ENCODE peak calls at places on chromosomes 1 and 21, in five cellular contexts. One of them, this sample, is unnamed.

GRCh38 chr1:228842094-228842775 is 107.0 kb downstream of the RHOU start:
- DNase-seq in suprapubic skin: no peak
- DNase-seq in heart left ventricle: no peak
- DNase-seq in IMR-90: peak; percentile 90
- DNase-seq in transverse colon: no peak
- DNase-seq in this sample: no peak

GRCh38 chr1:167538657-167539056 is 14.9 kb downstream of the CREG1 start:
- DNase-seq in suprapubic skin: no peak
- DNase-seq in transverse colon: no peak
- DNase-seq in IMR-90: no peak
- DNase-seq in heart left ventricle: no peak
- DNase-seq in this sample: no peak

GRCh38 chr21:45078877-45079281 is 4.5 kb downstream of the ADARB1 start:
- DNase-seq in suprapubic skin: no peak
- DNase-seq in IMR-90: peak; percentile 85
- DNase-seq in heart left ventricle: no peak
- DNase-seq in transverse colon: peak; percentile 44
- DNase-seq in this sample: no peak

GRCh38 chr1:59595774-59596173 is 219.0 kb upstream of the HOOK1 start:
- DNase-seq in IMR-90: peak; percentile 85
- DNase-seq in transverse colon: no peak
- DNase-seq in suprapubic skin: no peak
- DNase-seq in heart left ventricle: no peak
- DNase-seq in this sample: no peak

GRCh38 chr1:205924436-205924742 is 18.9 kb downstream of the SLC26A9 start:
- DNase-seq in IMR-90: no peak
- DNase-seq in heart left ventricle: no peak
- DNase-seq in transverse colon: no peak
- DNase-seq in suprapubic skin: no peak
- DNase-seq in this sample: no peak

GRCh38 chr1:86018311-86018923 is 138.2 kb downstream of the COL24A1 start:
- DNase-seq in suprapubic skin: no peak
- DNase-seq in IMR-90: peak; percentile 23
- DNase-seq in transverse colon: no peak
- DNase-seq in heart left ventricle: no peak
- DNase-seq in this sample: no peak

GRCh38 chr1:226619031-226619430 is 70.5 kb downstream of the STUM start:
- DNase-seq in transverse colon: no peak
- DNase-seq in IMR-90: no peak
- DNase-seq in heart left ventricle: no peak
- DNase-seq in suprapubic skin: peak; percentile 71
- DNase-seq in this sample: peak; percentile 58

GRCh38 chr1:36420409-36420808 is 22.7 kb upstream of the LSM10 start:
- DNase-seq in transverse colon: no peak
- DNase-seq in heart left ventricle: no peak
- DNase-seq in IMR-90: no peak
- DNase-seq in suprapubic skin: no peak
- DNase-seq in this sample: peak; percentile 56

GRCh38 chr1:153919879-153920852 is 2.6 kb downstream of the GATAD2B start:
- DNase-seq in IMR-90: peak; percentile 42
- DNase-seq in transverse colon: no peak
- DNase-seq in heart left ventricle: no peak
- DNase-seq in suprapubic skin: no peak
- DNase-seq in this sample: no peak

GRCh38 chr1:175900171-175900570 is 156.8 kb upstream of the TNR start:
- DNase-seq in transverse colon: no peak
- DNase-seq in suprapubic skin: no peak
- DNase-seq in heart left ventricle: no peak
- DNase-seq in IMR-90: peak; percentile 44
- DNase-seq in this sample: no peak

GRCh38 chr1:230153655-230154296 is 86.7 kb downstream of the GALNT2 start:
- DNase-seq in IMR-90: peak; percentile 61
- DNase-seq in suprapubic skin: no peak
- DNase-seq in transverse colon: no peak
- DNase-seq in heart left ventricle: no peak
- DNase-seq in this sample: no peak

GRCh38 chr1:7208647-7209180 is 423.5 kb downstream of the CAMTA1 start:
- DNase-seq in heart left ventricle: no peak
- DNase-seq in IMR-90: no peak
- DNase-seq in suprapubic skin: no peak
- DNase-seq in transverse colon: no peak
- DNase-seq in this sample: no peak

GRCh38 chr1:96703186-96703585 is 18.4 kb upstream of the PTBP2 start:
- DNase-seq in transverse colon: no peak
- DNase-seq in IMR-90: peak; percentile 54
- DNase-seq in suprapubic skin: no peak
- DNase-seq in heart left ventricle: no peak
- DNase-seq in this sample: no peak

GRCh38 chr1:169608231-169608630 is 21.7 kb downstream of the SELP start:
- DNase-seq in heart left ventricle: no peak
- DNase-seq in IMR-90: no peak
- DNase-seq in suprapubic skin: no peak
- DNase-seq in transverse colon: no peak
- DNase-seq in this sample: no peak

GRCh38 chr1:244054247-244054923 is 3.3 kb downstream of the ZBTB18 start:
- DNase-seq in suprapubic skin: no peak
- DNase-seq in transverse colon: no peak
- DNase-seq in heart left ventricle: no peak
- DNase-seq in IMR-90: no peak
- DNase-seq in this sample: peak; percentile 61

GRCh38 chr1:19006000-19006399 is 49.5 kb upstream of the IFFO2 start:
- DNase-seq in IMR-90: no peak
- DNase-seq in heart left ventricle: no peak
- DNase-seq in suprapubic skin: no peak
- DNase-seq in transverse colon: no peak
- DNase-seq in this sample: no peak

GRCh38 chr1:234617986-234618725 is 8.2 kb upstream of the IRF2BP2 start:
- DNase-seq in transverse colon: no peak
- DNase-seq in heart left ventricle: no peak
- DNase-seq in suprapubic skin: no peak
- DNase-seq in IMR-90: peak; percentile 85
- DNase-seq in this sample: no peak

GRCh38 chr1:225460737-225461532 is 33.1 kb upstream of the LBR start:
- DNase-seq in IMR-90: no peak
- DNase-seq in heart left ventricle: no peak
- DNase-seq in suprapubic skin: no peak
- DNase-seq in transverse colon: no peak
- DNase-seq in this sample: no peak

GRCh38 chr1:172533511-172534116 is 664 bp downstream of the SUCO start:
- DNase-seq in heart left ventricle: peak; percentile 13
- DNase-seq in IMR-90: peak; percentile 36
- DNase-seq in suprapubic skin: peak; percentile 82
- DNase-seq in transverse colon: no peak
- DNase-seq in this sample: peak; percentile 52

GRCh38 chr1:161420763-161421455 is 53.2 kb upstream of the CFAP126 start:
- DNase-seq in IMR-90: peak; percentile 3
- DNase-seq in suprapubic skin: no peak
- DNase-seq in transverse colon: no peak
- DNase-seq in heart left ventricle: no peak
- DNase-seq in this sample: no peak

GRCh38 chr1:181179980-181180964 is 91.8 kb downstream of the IER5 start:
- DNase-seq in IMR-90: peak; percentile 84
- DNase-seq in suprapubic skin: peak; percentile 74
- DNase-seq in transverse colon: no peak
- DNase-seq in heart left ventricle: peak; percentile 73
- DNase-seq in this sample: no peak

GRCh38 chr1:156616463-156616862 is 2.8 kb upstream of the HAPLN2 start:
- DNase-seq in suprapubic skin: no peak
- DNase-seq in heart left ventricle: peak; percentile 76
- DNase-seq in IMR-90: peak; percentile 45
- DNase-seq in transverse colon: no peak
- DNase-seq in this sample: no peak

GRCh38 chr1:164760585-164760968 is 201.6 kb downstream of the PBX1 start:
- DNase-seq in transverse colon: no peak
- DNase-seq in heart left ventricle: no peak
- DNase-seq in IMR-90: no peak
- DNase-seq in suprapubic skin: no peak
- DNase-seq in this sample: no peak

GRCh38 chr1:154427173-154428139 is 22.3 kb downstream of the IL6R start:
- DNase-seq in heart left ventricle: peak; percentile 62
- DNase-seq in suprapubic skin: no peak
- DNase-seq in transverse colon: peak; percentile 84
- DNase-seq in IMR-90: peak; percentile 44
- DNase-seq in this sample: no peak

GRCh38 chr1:40740039-40740991 is 43.3 kb upstream of the KCNQ4 start:
- DNase-seq in transverse colon: no peak
- DNase-seq in suprapubic skin: no peak
- DNase-seq in IMR-90: no peak
- DNase-seq in heart left ventricle: no peak
- DNase-seq in this sample: no peak

GRCh38 chr1:58390051-58390450 is 156.5 kb downstream of the OMA1 start:
- DNase-seq in suprapubic skin: no peak
- DNase-seq in heart left ventricle: no peak
- DNase-seq in IMR-90: no peak
- DNase-seq in transverse colon: no peak
- DNase-seq in this sample: no peak

GRCh38 chr1:171366099-171366498 is 52.1 kb downstream of the FMO4 start:
- DNase-seq in transverse colon: no peak
- DNase-seq in suprapubic skin: no peak
- DNase-seq in IMR-90: no peak
- DNase-seq in heart left ventricle: no peak
- DNase-seq in this sample: no peak

GRCh38 chr1:153404768-153405167 is 11.6 kb upstream of the S100A7A start:
- DNase-seq in suprapubic skin: no peak
- DNase-seq in IMR-90: no peak
- DNase-seq in heart left ventricle: no peak
- DNase-seq in transverse colon: peak; percentile 33
- DNase-seq in this sample: peak; percentile 89

GRCh38 chr1:22745675-22746585 is 35.3 kb downstream of the EPHB2 start:
- DNase-seq in heart left ventricle: no peak
- DNase-seq in IMR-90: peak; percentile 83
- DNase-seq in suprapubic skin: no peak
- DNase-seq in transverse colon: peak; percentile 76
- DNase-seq in this sample: no peak

GRCh38 chr1:113684153-113684541 is 75.1 kb downstream of the PHTF1 start:
- DNase-seq in IMR-90: peak; percentile 82
- DNase-seq in heart left ventricle: peak; percentile 30
- DNase-seq in transverse colon: peak; percentile 41
- DNase-seq in suprapubic skin: peak; percentile 87
- DNase-seq in this sample: peak; percentile 90
- TF ChIP-seq CTCF in IMR-90: no peak
- TF ChIP-seq CTCF in heart left ventricle: no peak
- TF ChIP-seq CTCF in transverse colon: no peak
- TF ChIP-seq CTCF in suprapubic skin: no peak
- TF ChIP-seq CTCF in this sample: no peak

DNA sequence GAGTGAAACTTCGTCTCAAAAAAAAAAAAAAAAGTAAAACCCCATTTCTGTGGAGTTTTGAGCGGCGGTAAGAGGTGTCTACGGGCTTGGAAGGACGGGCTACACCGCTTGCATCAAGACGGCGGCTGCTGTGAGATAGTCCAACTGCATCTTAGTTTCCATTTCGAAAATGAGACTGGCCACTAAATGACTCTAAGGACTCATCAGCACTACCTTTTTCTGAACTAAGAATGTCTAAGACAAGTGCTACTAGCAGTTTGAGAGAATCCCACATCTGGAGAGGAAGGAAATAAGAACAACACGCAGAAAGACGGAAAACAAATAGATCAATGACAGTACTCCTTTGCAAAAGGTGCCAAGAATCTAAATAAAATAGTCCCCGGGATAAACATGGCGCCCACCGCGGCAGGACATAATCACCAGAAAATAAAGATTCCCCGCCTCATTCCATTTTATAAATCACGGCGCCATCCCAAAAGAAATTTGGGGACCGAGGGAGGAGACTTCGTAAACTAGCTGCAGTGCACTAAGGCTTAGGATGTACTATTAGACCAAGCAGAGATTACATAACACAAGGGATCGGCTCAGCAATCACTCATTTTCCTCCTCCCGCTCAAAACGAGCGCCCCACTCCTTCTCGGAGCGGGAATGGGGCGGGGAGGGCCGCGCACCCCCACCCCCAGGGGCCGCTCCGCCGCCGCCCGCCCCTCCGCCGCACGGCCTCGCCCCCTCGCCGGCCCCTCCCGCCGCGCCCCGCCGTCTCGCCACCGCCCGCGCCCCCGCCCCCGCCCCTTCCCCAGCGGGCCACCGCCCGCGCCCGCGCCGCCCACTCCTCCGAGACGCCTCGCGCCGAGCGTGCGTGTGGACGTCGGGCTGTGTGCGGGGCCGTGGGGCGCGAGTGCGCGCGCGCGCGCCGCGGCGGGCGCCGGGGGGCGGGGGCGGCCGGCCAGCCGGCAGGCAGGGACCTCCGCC is 1.1 kb downstream of the POGZ start:
- DNase-seq in IMR-90: peak; percentile 87
- DNase-seq in heart left ventricle: peak; percentile 73
- DNase-seq in suprapubic skin: no peak
- DNase-seq in transverse colon: peak; percentile 66
- DNase-seq in this sample: peak; percentile 43
- TF ChIP-seq POLR2A in IMR-90: peak; percentile 69
- TF ChIP-seq POLR2A in heart left ventricle: no peak
- TF ChIP-seq POLR2A in suprapubic skin: no peak
- TF ChIP-seq POLR2A in transverse colon: peak; percentile 43
- TF ChIP-seq POLR2A in this sample: no peak

DNA sequence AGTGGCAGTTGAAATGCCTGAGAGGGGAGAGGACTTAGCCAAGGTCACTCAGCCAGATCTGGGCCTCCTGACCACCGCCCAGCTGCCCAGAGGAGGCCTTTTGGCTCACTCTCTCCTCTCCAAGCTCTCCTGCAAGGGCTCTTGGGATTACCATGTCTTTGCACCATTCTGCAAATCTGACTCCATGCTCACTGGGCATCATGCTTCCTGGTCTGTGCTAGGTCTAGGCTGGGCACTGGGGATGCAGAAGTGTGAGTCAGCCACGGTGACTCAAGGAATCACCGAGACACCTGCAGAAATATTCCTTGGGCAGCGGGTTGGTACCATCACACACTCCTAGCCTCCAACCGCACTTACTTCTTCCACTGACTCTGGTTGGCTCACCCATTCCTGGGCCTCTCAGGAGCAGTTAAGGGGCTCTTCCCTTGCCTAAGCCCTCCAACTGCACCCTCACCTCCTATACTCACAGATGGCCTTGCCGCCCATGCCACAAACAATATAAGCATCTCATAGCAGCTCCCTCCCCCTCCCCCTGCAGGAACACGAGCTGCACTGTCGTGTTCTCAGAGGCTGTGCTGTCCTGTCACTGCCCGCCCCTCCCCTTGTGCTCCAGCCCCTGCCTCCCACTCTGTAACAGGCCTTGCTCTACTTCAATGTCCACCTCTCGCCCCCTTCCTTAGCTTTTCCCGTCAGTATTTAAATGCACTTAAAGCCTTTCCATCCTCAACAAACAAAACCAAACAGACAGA is 34.8 kb downstream of the CDCP2 start:
- DNase-seq in heart left ventricle: no peak
- DNase-seq in transverse colon: no peak
- DNase-seq in IMR-90: peak; percentile 40
- DNase-seq in suprapubic skin: no peak
- DNase-seq in this sample: no peak
- H3K4me3 ChIP-seq in heart left ventricle: no peak overlapping the region
- H3K4me3 ChIP-seq in transverse colon: no peak overlapping the region
- H3K4me3 ChIP-seq in IMR-90: no peak overlapping the region
- H3K4me3 ChIP-seq in suprapubic skin: no peak overlapping the region
- H3K4me3 ChIP-seq in this sample: no peak overlapping the region

DNA sequence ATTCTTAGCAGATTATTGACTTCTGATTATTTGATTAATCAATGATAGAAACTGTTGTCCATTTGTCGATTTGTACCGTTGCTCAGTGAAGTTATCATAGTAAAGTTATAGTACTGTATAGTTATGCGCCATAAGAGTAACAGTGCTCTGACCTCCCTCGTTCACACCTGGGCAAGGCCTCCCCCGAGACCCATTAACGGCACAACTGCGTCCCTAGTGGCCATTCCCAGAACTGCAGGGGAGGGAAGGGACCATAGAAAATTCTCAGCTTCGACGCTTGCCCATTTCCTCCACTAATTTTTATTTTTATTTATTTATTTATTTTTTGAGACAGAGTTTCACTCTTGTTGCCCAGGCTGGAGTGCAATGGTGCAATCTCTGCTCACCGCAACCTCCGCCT is 334.4 kb downstream of the DSCAM start:
- DNase-seq in heart left ventricle: no peak
- DNase-seq in IMR-90: no peak
- DNase-seq in suprapubic skin: no peak
- DNase-seq in transverse colon: no peak
- DNase-seq in this sample: no peak
- TF ChIP-seq CTCF in heart left ventricle: peak; percentile 57
- TF ChIP-seq CTCF in IMR-90: no peak
- TF ChIP-seq CTCF in suprapubic skin: peak; percentile 26
- TF ChIP-seq CTCF in transverse colon: no peak
- TF ChIP-seq CTCF in this sample: no peak

This sample was measured in lower leg skin.